ENCODE peak calls at places on chromosomes 3 and 15, in six cellular contexts. H, D, R, S, M and L are unnamed samples.

GRCh38 chr3:20023663-20024417 is 11.8 kb upstream of the PP2D1 start:
- DNase-seq in D (no peak), S (no peak), R (no peak), H (no peak), M (peak; percentile 32), L (no peak)

GRCh38 chr15:81312790-81313543 is 11.0 kb downstream of the STARD5 start:
- DNase-seq in H (no peak), M (no peak), S (peak; percentile 73), R (peak; percentile 33), D (no peak), L (peak; percentile 59)

GRCh38 chr3:46312996-46313395 is 40.9 kb upstream of the CCR2 start:
- DNase-seq in H (no peak), S (no peak), R (no peak), M (no peak), D (no peak), L (peak; percentile 41)

GRCh38 chr3:9800529-9800928 is 7.6 kb downstream of the ARPC4 start:
- DNase-seq in S (no peak), R (no peak), M (no peak), H (no peak), D (no peak), L (no peak)

GRCh38 chr3:97817965-97818364 is 3.8 kb upstream of the CRYBG3 start:
- DNase-seq in S (no peak), D (no peak), R (no peak), H (no peak), M (no peak), L (no peak)

GRCh38 chr3:124297062-124297980 is 305.4 kb upstream of the ROPN1 start:
- DNase-seq in M (no peak), D (no peak), H (no peak), S (no peak), R (no peak), L (no peak)

GRCh38 chr3:18481946-18482548 is 56.9 kb upstream of the SATB1 start:
- DNase-seq in M (no peak), R (no peak), H (no peak), S (no peak), D (no peak), L (no peak)

GRCh38 chr3:157786216-157786615 is 283.0 kb upstream of the VEPH1 start:
- DNase-seq in M (no peak), S (no peak), D (no peak), R (no peak), H (no peak), L (no peak)

GRCh38 chr15:53522878-53523455 is 236.5 kb downstream of the WDR72 start:
- DNase-seq in S (no peak), R (no peak), M (no peak), H (no peak), D (no peak), L (no peak)

GRCh38 chr15:101455291-101455916 is 34.1 kb downstream of the PCSK6 start:
- DNase-seq in M (no peak), R (no peak), H (no peak), S (no peak), D (no peak), L (peak; percentile 59)

GRCh38 chr3:53230041-53230621 is 25.7 kb downstream of the TKT start:
- DNase-seq in S (peak; percentile 40), R (no peak), M (peak; percentile 38), H (no peak), D (no peak), L (no peak)

GRCh38 chr3:38605981-38606380 is 43.5 kb downstream of the SCN5A start:
- DNase-seq in H (no peak), D (no peak), M (no peak), S (no peak), R (no peak), L (no peak)

GRCh38 chr3:50617096-50617791 is at the start of gene MAPKAPK3:
- DNase-seq in H (no peak), S (no peak), R (peak; percentile 91), M (peak; percentile 47), D (no peak), L (peak; percentile 58)

GRCh38 chr3:165081183-165081582 is 2.9 kb upstream of the SI start:
- DNase-seq in R (no peak), S (no peak), D (no peak), H (no peak), M (no peak), L (no peak)

GRCh38 chr3:46887980-46888494 is 10.5 kb downstream of the PTH1R start:
- DNase-seq in R (no peak), D (no peak), S (no peak), H (no peak), M (no peak), L (no peak)

GRCh38 chr3:32239638-32240550 is 1.4 kb downstream of the CMTM8 start:
- DNase-seq in S (no peak), H (peak; percentile 45), D (no peak), R (no peak), M (peak; percentile 67), L (no peak)

GRCh38 chr3:33491697-33492096 is 51.5 kb upstream of the UBP1 start:
- DNase-seq in R (no peak), D (no peak), H (no peak), S (no peak), M (no peak), L (no peak)

GRCh38 chr3:138944136-138944658 is 2.7 kb downstream of the FOXL2 start:
- DNase-seq in S (no peak), D (no peak), H (no peak), R (peak; percentile 43), M (no peak), L (no peak)

GRCh38 chr15:75532413-75533250 is 46.5 kb downstream of the PTPN9 start:
- DNase-seq in S (no peak), H (no peak), D (no peak), M (peak; percentile 16), R (no peak), L (peak; percentile 82)

DNA sequence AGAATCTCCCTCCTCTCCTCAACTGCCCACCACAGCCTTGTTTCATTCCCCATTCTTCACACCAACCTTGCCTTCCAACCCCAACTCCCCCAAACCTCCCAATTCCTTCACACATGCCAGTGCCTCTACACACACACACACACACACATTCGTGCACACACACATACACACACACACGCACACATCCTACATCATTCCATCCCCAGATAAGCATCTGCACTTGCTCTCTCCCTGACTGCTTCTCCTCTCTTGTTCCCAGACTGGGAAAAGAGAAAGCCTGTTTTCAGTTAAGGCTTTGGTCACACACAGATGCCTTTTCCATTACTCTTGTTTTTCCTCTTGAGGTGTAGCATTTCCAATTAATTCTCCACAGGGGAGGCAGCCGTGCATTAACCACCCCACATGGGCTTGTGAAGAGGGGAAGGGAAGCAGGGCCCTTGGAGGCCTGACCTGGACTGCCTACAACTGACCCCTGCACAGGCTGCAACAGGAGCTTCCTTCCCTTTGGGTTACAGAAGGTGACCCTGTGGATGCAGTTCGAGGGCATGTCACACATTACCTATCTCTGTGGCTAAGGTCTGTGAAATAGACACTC is 32.0 kb upstream of the BOC start:
- DNase-seq in D (no peak), H (no peak), S (no peak), R (no peak), M (no peak), L (no peak)
- H3K27ac ChIP-seq in D (no peak overlapping the region), H (no peak overlapping the region), S (no peak overlapping the region), R (no peak overlapping the region), M (no peak overlapping the region), L (no peak overlapping the region)

GRCh38 chr3:100611221-100611620 is 1.8 kb downstream of the ADGRG7 start:
- DNase-seq in H (no peak), R (no peak), S (no peak), D (no peak), M (no peak), L (no peak)

GRCh38 chr3:100609305-100609704 is at the start of gene ADGRG7:
- DNase-seq in R (no peak), H (no peak), D (no peak), M (no peak), S (no peak), L (no peak)

GRCh38 chr3:100606894-100607512 is 2.4 kb upstream of the ADGRG7 start:
- DNase-seq in S (no peak), H (no peak), R (no peak), D (no peak), M (no peak), L (no peak)

GRCh38 chr3:100613721-100614390 is 4.5 kb downstream of the ADGRG7 start:
- DNase-seq in R (no peak), M (no peak), S (no peak), D (no peak), H (no peak), L (no peak)

DNA sequence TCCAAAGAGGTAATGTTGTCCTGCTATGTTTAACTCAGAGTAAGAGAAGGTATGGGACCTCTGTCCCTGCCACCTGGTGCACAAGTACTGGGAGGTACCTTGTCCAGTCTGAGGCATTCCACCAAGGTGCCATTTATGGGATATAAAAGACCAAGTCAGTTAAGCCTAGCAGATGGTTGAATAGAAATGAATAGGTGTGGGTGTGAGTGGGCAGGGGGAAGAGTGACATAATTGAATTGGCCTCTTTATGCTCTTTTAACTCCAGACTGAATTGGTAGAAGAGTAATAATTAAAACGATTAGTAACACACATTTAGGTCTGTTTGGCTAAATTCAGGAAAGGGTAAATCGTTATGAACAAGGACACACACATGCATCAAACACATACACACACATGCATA is 562 bp downstream of the ADGRG7 start:
- DNase-seq in R (no peak), H (no peak), D (no peak), M (no peak), S (no peak), L (no peak)
- H3K27ac ChIP-seq in R (no peak overlapping the region), H (no peak overlapping the region), D (no peak overlapping the region), M (no peak overlapping the region), S (no peak overlapping the region), L (no peak overlapping the region)

GRCh38 chr15:59292393-59292792 is 80.3 kb downstream of the MYO1E start:
- DNase-seq in R (no peak), S (no peak), D (peak; percentile 30), H (no peak), M (no peak), L (no peak)
- H3K27ac ChIP-seq in R (no peak overlapping the region), S (peak overlapping the region; percentile 4), D (peak overlapping the region; percentile 76), H (no peak overlapping the region), M (no peak overlapping the region), L (no peak overlapping the region)

GRCh38 chr3:153552887-153553604 is 391.0 kb downstream of the RAP2B start:
- DNase-seq in S (no peak), H (no peak), R (no peak), D (no peak), M (no peak), L (no peak)
- H3K27ac ChIP-seq in S (no peak overlapping the region), H (no peak overlapping the region), R (no peak overlapping the region), D (no peak overlapping the region), M (no peak overlapping the region), L (no peak overlapping the region)

DNA sequence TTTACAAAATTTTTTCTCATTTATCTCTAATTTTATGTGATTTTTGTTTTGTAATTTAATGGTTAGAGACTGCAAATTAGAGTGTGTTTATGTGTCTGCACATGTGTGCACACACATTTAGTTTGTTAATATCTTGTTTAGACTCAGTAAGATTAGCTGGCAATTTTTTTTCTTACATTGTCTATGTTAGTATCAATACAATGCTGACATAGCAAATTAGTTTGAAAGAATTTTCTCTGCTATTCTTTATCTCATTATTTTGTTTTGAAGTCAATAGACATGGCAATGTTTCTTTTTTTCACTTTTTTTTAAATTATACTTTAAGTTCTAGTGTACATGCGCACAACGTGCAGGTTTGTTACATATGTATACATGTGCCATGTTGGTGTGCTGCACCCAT is 1155.0 kb downstream of the ZPLD1 start:
- DNase-seq in H (no peak), S (no peak), R (no peak), D (no peak), M (no peak), L (no peak)
- H3K27ac ChIP-seq in H (no peak overlapping the region), S (no peak overlapping the region), R (no peak overlapping the region), D (no peak overlapping the region), M (no peak overlapping the region), L (no peak overlapping the region)

GRCh38 chr3:71484047-71484446 is 99.5 kb downstream of the FOXP1 start:
- DNase-seq in D (no peak), S (no peak), M (no peak), R (no peak), H (no peak), L (no peak)
- H3K27ac ChIP-seq in D (no peak overlapping the region), S (no peak overlapping the region), M (no peak overlapping the region), R (no peak overlapping the region), H (no peak overlapping the region), L (no peak overlapping the region)